ENCODE peak calls at places on chromosomes 2 and 18, in five cellular contexts. W, U, D, F and G are unnamed samples. For H3K36me3, the result is how much of the 10 kb centered on the place peaks cover.

GRCh38 chr2:219823566-219823965 is 196.1 kb downstream of the SLC4A3 start:
- DNase-seq in F (no peak), D (no peak), W (no peak), U (no peak), G (no peak)

GRCh38 chr2:216345846-216346245 is 26.4 kb downstream of the MARCHF4 start:
- DNase-seq in W (no peak), U (no peak), D (no peak), F (no peak), G (no peak)

GRCh38 chr18:812673-813404 is 797 bp upstream of the YES1 start:
- DNase-seq in W (peak), D (peak), F (peak), U (peak), G (peak)

GRCh38 chr2:116747103-116747502 is 1067.4 kb upstream of the DDX18 start:
- DNase-seq in W (no peak), D (no peak), U (no peak), F (no peak), G (no peak)

GRCh38 chr18:78293940-78294401 is 685.6 kb upstream of the SALL3 start:
- DNase-seq in U (no peak), D (no peak), W (no peak), F (no peak), G (no peak)

GRCh38 chr2:26614205-26615128 is 26.7 kb downstream of the CIB4 start:
- DNase-seq in D (no peak), W (no peak), U (no peak), F (no peak), G (no peak)

GRCh38 chr2:216416571-216417307 is 4.5 kb downstream of the SMARCAL1 start:
- DNase-seq in W (no peak), U (no peak), F (no peak), D (no peak), G (no peak)

GRCh38 chr2:127857494-127857818 is 499 bp downstream of the POLR2D start:
- DNase-seq in D (no peak), F (no peak), U (no peak), W (no peak), G (no peak)

GRCh38 chr18:51537487-51537886 is 340.0 kb upstream of the MEX3C start:
- DNase-seq in F (no peak), U (peak), D (no peak), W (no peak), G (no peak)

GRCh38 chr2:118875298-118875697 is 27.9 kb upstream of the EN1 start:
- DNase-seq in U (no peak), F (no peak), D (no peak), W (no peak), G (no peak)

GRCh38 chr2:216343221-216343985 is 28.9 kb downstream of the MARCHF4 start:
- DNase-seq in W (no peak), D (no peak), F (no peak), U (no peak), G (no peak)

GRCh38 chr2:16014802-16015201 is 74.5 kb downstream of the MYCN start:
- DNase-seq in U (no peak), F (no peak), W (no peak), D (no peak), G (no peak)

GRCh38 chr2:109368798-109369197 is 239.8 kb downstream of the SH3RF3 start:
- DNase-seq in U (peak), W (no peak), D (peak), F (peak), G (no peak)

GRCh38 chr2:186422226-186422625 is 63.8 kb upstream of the ZC3H15 start:
- DNase-seq in W (no peak), D (no peak), U (no peak), F (peak), G (no peak)

GRCh38 chr2:62999905-63000304 is 50.7 kb upstream of the OTX1 start:
- DNase-seq in F (peak), U (peak), D (peak), W (no peak), G (no peak)

GRCh38 chr2:30684546-30684945 is 122.7 kb downstream of the CAPN13 start:
- DNase-seq in U (no peak), W (no peak), F (no peak), D (no peak), G (no peak)

GRCh38 chr2:55743583-55743982 is 49.9 kb upstream of the PNPT1 start:
- DNase-seq in F (no peak), W (no peak), D (no peak), U (no peak), G (no peak)

GRCh38 chr2:187577310-187577709 is 23.1 kb upstream of the TFPI start:
- DNase-seq in W (no peak), U (no peak), D (no peak), F (no peak), G (no peak)

GRCh38 chr2:182372661-182373060 is 54.2 kb downstream of the PDE1A start:
- DNase-seq in D (no peak), U (peak), W (no peak), F (peak), G (no peak)

GRCh38 chr2:225354281-225354774 is 45.2 kb upstream of the NYAP2 start:
- DNase-seq in W (no peak), F (no peak), D (no peak), U (no peak), G (no peak)

GRCh38 chr2:98946875-98947274 is 10.8 kb upstream of the CRACDL start:
- DNase-seq in F (no peak), W (no peak), U (no peak), D (no peak), G (no peak)

GRCh38 chr2:215598376-215598975 is 162.6 kb upstream of the FN1 start:
- DNase-seq in W (no peak), F (no peak), U (no peak), D (no peak), G (no peak)

GRCh38 chr2:176109226-176109954 is 2.3 kb downstream of the HOXD11 start:
- DNase-seq in U (no peak), D (no peak), F (no peak), W (no peak), G (no peak)

GRCh38 chr2:197121756-197122385 is 188.7 kb downstream of the ANKRD44 start:
- DNase-seq in D (no peak), W (no peak), F (no peak), U (no peak), G (no peak)

GRCh38 chr18:46324556-46324955 is 220.4 kb downstream of the HAUS1 start:
- DNase-seq in W (no peak), F (no peak), U (no peak), D (no peak), G (no peak)

GRCh38 chr2:102294802-102295489 is 16.4 kb upstream of the IL1RL1 start:
- DNase-seq in D (no peak), W (no peak), U (no peak), F (no peak), G (no peak)

GRCh38 chr2:102251042-102251848 is 60.1 kb upstream of the IL1RL1 start:
- DNase-seq in D (peak), W (no peak), F (peak), U (peak), G (peak)

GRCh38 chr2:7133521-7133920 is 216.3 kb downstream of the RNF144A start:
- DNase-seq in W (no peak), D (no peak), U (no peak), F (no peak), G (no peak)

GRCh38 chr2:221104391-221104811 is 467.7 kb downstream of the EPHA4 start:
- DNase-seq in D (peak), W (peak), U (peak), F (peak), G (no peak)

GRCh38 chr2:9308186-9308955 is 101.8 kb downstream of the ASAP2 start:
- DNase-seq in D (no peak), U (no peak), F (no peak), W (no peak), G (no peak)

GRCh38 chr2:77397763-77398162 is 124.4 kb downstream of the LRRTM4 start:
- DNase-seq in W (no peak), U (no peak), F (no peak), D (no peak), G (no peak)

GRCh38 chr18:35174093-35174731 is 66.6 kb upstream of the ZNF397 start:
- DNase-seq in F (no peak), D (no peak), W (no peak), U (peak), G (no peak)

GRCh38 chr2:198731842-198732421 is 725.8 kb downstream of the SATB2 start:
- DNase-seq in F (no peak), D (no peak), W (no peak), U (no peak), G (no peak)

GRCh38 chr2:29123584-29124349 is 8.6 kb downstream of the CLIP4 start:
- DNase-seq in W (no peak), F (no peak), D (no peak), U (no peak), G (no peak)

GRCh38 chr2:120503793-120504571 is 158.0 kb downstream of the INHBB start:
- DNase-seq in F (no peak), W (no peak), U (peak), D (no peak), G (no peak)

GRCh38 chr2:120502761-120503160 is 156.8 kb downstream of the INHBB start:
- DNase-seq in D (no peak), W (no peak), U (no peak), F (no peak), G (no peak)

GRCh38 chr2:120501591-120501990 is 155.7 kb downstream of the INHBB start:
- DNase-seq in F (no peak), U (no peak), W (no peak), D (no peak), G (no peak)

GRCh38 chr2:120502357-120502756 is 156.4 kb downstream of the INHBB start:
- DNase-seq in F (no peak), W (no peak), D (no peak), U (no peak), G (no peak)

GRCh38 chr2:120503206-120503792 is 157.4 kb downstream of the INHBB start:
- DNase-seq in W (no peak), U (no peak), D (no peak), F (no peak), G (no peak)
- H3K27ac ChIP-seq in W (no peak), U (peak), D (no peak), F (no peak), G (no peak)

GRCh38 chr2:44246840-44247369 is 28.4 kb upstream of the SLC3A1 start:
- DNase-seq in U (no peak), F (no peak), W (no peak), D (no peak), G (no peak)

GRCh38 chr2:44246436-44246835 is 28.8 kb upstream of the SLC3A1 start:
- DNase-seq in D (no peak), U (no peak), W (no peak), F (no peak), G (no peak)

GRCh38 chr2:44244135-44244871 is 31.0 kb upstream of the SLC3A1 start:
- DNase-seq in D (peak), W (peak), U (peak), F (peak), G (peak)

GRCh38 chr2:44242929-44243328 is 32.4 kb upstream of the SLC3A1 start:
- DNase-seq in D (no peak), U (no peak), W (no peak), F (no peak), G (no peak)

DNA sequence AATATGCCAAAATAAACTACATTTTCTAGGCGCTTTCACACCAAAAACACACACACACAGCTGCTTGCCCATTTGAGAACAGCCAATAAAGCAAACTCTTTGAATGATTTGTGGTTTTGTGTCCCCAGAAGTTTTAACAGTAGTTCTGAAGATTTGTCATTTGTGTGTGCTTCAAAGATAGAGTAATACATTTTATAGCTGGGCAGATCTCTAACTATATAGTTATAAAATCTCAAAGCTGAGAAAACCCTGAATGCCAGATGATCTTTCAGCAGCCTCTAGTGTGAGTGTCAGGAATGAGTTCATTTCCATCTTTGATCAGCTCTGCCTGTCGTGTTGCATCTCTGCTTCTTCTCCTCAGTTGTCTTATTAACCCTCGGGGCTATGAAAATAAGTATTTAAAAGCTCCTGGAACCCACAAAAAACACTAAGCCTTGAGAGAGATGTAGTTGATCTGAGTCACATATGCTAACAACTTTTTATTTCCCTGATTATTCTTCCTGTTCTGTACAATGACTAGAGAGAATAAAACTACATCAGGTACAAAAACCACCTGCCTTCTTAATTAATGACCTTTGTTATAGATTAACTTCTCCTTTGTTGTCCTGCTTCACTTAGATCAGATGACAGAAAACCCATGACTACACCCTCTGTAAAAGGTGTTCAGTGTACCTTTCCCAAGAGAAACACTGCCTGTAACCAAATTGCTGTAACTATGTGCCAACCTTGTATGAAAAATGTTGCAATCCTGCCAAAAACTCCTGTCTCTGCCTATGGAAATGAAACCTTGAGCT is 30.0 kb upstream of the SLC3A1 start:
- DNase-seq in D (no peak), U (no peak), F (no peak), W (no peak), G (no peak)
- H3K4me3 ChIP-seq in D (no peak), U (no peak), F (no peak), W (no peak), G (no peak)

GRCh38 chr18:59717291-59717690 is 20.1 kb upstream of the CCBE1 start:
- DNase-seq in F (no peak), D (no peak), W (no peak), U (no peak), G (no peak)
- H3K36me3 ChIP-seq in F (under half), D (under half), W (under half), U (under half), G (under half)

GRCh38 chr2:37871453-37872191 is 53.5 kb upstream of the RMDN2 start:
- DNase-seq in F (no peak), W (no peak), D (no peak), U (no peak), G (no peak)
- H3K27ac ChIP-seq in F (peak), W (no peak), D (no peak), U (peak), G (no peak)

DNA sequence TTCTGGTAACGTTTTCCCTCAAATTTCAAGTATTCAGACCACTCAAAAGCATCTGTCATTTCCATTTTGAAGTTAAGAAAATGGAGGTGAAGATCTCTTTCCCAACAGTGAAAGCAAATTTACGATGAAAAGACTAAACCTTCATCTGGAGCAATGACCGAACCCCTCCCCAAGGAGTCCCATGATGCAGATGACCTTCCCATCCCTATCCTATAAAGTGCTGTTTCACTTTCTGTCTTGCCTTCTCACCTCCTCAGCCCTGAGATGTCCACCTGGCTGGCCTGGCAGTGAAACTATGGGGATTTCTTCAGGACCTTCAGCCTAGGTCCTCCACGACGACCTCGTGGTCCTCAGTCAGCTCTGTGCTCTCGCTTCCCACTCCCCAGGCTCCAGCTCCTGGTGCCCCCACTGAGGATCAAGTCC is 925 bp upstream of the NPC1 start:
- DNase-seq in F (peak), D (no peak), U (peak), W (no peak), G (no peak)
- H3K4me3 ChIP-seq in F (no peak), D (peak), U (peak), W (peak), G (peak)

GRCh38 chr18:77082316-77082715 is 50.3 kb downstream of the MBP start:
- DNase-seq in F (no peak), D (no peak), W (no peak), U (no peak), G (no peak)

GRCh38 chr18:77086034-77086433 is 46.5 kb downstream of the MBP start:
- DNase-seq in F (no peak), U (no peak), W (no peak), D (no peak), G (no peak)

GRCh38 chr18:77087391-77088141 is 45.0 kb downstream of the MBP start:
- DNase-seq in D (no peak), U (no peak), W (peak), F (peak), G (no peak)

GRCh38 chr18:77086656-77087390 is 45.8 kb downstream of the MBP start:
- DNase-seq in U (peak), D (no peak), F (no peak), W (no peak), G (no peak)

GRCh38 chr18:77084757-77085035 is 47.9 kb downstream of the MBP start:
- DNase-seq in U (no peak), W (no peak), F (no peak), D (no peak), G (no peak)
- H3K36me3 ChIP-seq in U (under half), W (under half), F (under half), D (under half), G (under half)

GRCh38 chr2:42974697-42975357 is 182.4 kb upstream of the HAAO start:
- DNase-seq in F (peak), U (peak), D (peak), W (peak), G (peak)

GRCh38 chr2:42976400-42976799 is 184.0 kb upstream of the HAAO start:
- DNase-seq in U (no peak), D (no peak), W (peak), F (no peak), G (no peak)

GRCh38 chr2:42975358-42975717 is 183.0 kb upstream of the HAAO start:
- DNase-seq in U (no peak), F (no peak), W (no peak), D (no peak), G (no peak)

GRCh38 chr2:42973771-42974170 is 181.4 kb upstream of the HAAO start:
- DNase-seq in F (peak), W (peak), D (no peak), U (no peak), G (no peak)

GRCh38 chr2:42974303-42974696 is 181.9 kb upstream of the HAAO start:
- DNase-seq in D (no peak), F (peak), U (no peak), W (peak), G (no peak)
- H3K27ac ChIP-seq in D (no peak), F (peak), U (peak), W (peak), G (no peak)